ENCODE peak calls at places on chromosome 5, in six cellular contexts. V is NCI-H1105 treated with DMSO at 0.1 percent for 48 hours, N is kidney glomerular epithelial cell, L is KBM-7, I is HCT116, Y is HS-27A. M is an unnamed sample.
A peak's percentile ranks its signal among the peaks of the same experiment; 100 is the strongest.

GRCh38 chr5:174176511-174176910 is 131.0 kb downstream of the NSG2 start:
- DNase-seq in V (no peak), N (no peak), L (no peak), I (no peak), Y (no peak), M (no peak)

GRCh38 chr5:176180339-176180738 is 57.9 kb upstream of the SIMC1 start:
- DNase-seq in V (no peak), N (peak; percentile 39), L (no peak), I (no peak), Y (no peak), M (no peak)

GRCh38 chr5:107284822-107285510 is 385.8 kb downstream of the EFNA5 start:
- DNase-seq in V (no peak), N (peak; percentile 92), L (no peak), I (no peak), Y (no peak), M (no peak)

GRCh38 chr5:96901384-96901783 is 25.1 kb downstream of the ERAP2 start:
- DNase-seq in V (no peak), N (no peak), L (no peak), I (no peak), Y (no peak), M (no peak)

GRCh38 chr5:173231381-173231766 is 3.6 kb downstream of the NKX2-5 start:
- DNase-seq in V (no peak), N (no peak), L (no peak), I (no peak), Y (no peak), M (no peak)

GRCh38 chr5:38467353-38468040 is 88.9 kb downstream of the LIFR start:
- DNase-seq in V (no peak), N (peak; percentile 31), L (no peak), I (no peak), Y (no peak), M (no peak)

GRCh38 chr5:113147088-113147487 is 170.5 kb downstream of the DCP2 start:
- DNase-seq in V (no peak), N (no peak), L (no peak), I (no peak), Y (no peak), M (no peak)

GRCh38 chr5:61272688-61273087 is 59.4 kb upstream of the ZSWIM6 start:
- DNase-seq in V (no peak), N (no peak), L (no peak), I (no peak), Y (no peak), M (no peak)

GRCh38 chr5:80186634-80187033 is 69.2 kb downstream of the SERINC5 start:
- DNase-seq in V (no peak), N (no peak), L (peak; percentile 68), I (no peak), Y (no peak), M (peak; percentile 61)

GRCh38 chr5:191949-192690 is 825 bp downstream of the LRRC14B start:
- DNase-seq in V (no peak), N (no peak), L (no peak), I (no peak), Y (no peak), M (no peak)

GRCh38 chr5:149837680-149838269 is 106.8 kb downstream of the PDE6A start:
- DNase-seq in V (peak; percentile 33), N (peak; percentile 28), L (peak; percentile 53), I (peak; percentile 54), Y (no peak), M (peak; percentile 71)

GRCh38 chr5:59586811-59587340 is 306.6 kb downstream of the PDE4D start:
- DNase-seq in V (no peak), N (no peak), L (no peak), I (no peak), Y (no peak), M (no peak)

GRCh38 chr5:10691826-10692785 is 68.9 kb downstream of the DAP start:
- DNase-seq in V (no peak), N (peak; percentile 72), L (no peak), I (no peak), Y (peak; percentile 92), M (no peak)

GRCh38 chr5:148844433-148845279 is 18.2 kb downstream of the ADRB2 start:
- DNase-seq in V (no peak), N (no peak), L (no peak), I (no peak), Y (no peak), M (no peak)

GRCh38 chr5:30413540-30413939 is 779.9 kb upstream of the CDH6 start:
- DNase-seq in V (no peak), N (peak; percentile 43), L (no peak), I (no peak), Y (no peak), M (peak; percentile 48)

GRCh38 chr5:114467141-114467540 is 105.3 kb downstream of the KCNN2 start:
- DNase-seq in V (no peak), N (no peak), L (no peak), I (no peak), Y (no peak), M (no peak)

GRCh38 chr5:65190328-65191053 is 291.2 kb downstream of the ADAMTS6 start:
- DNase-seq in V (no peak), N (peak; percentile 71), L (no peak), I (no peak), Y (peak; percentile 75), M (no peak)

GRCh38 chr5:61286446-61287132 is 45.5 kb upstream of the ZSWIM6 start:
- DNase-seq in V (no peak), N (no peak), L (no peak), I (no peak), Y (no peak), M (no peak)

GRCh38 chr5:93810780-93811179 is 69.4 kb upstream of the POU5F2 start:
- DNase-seq in V (no peak), N (no peak), L (no peak), I (no peak), Y (no peak), M (no peak)

GRCh38 chr5:55997742-55998351 is 3.1 kb upstream of the IL6ST start:
- DNase-seq in V (no peak), N (peak; percentile 37), L (no peak), I (no peak), Y (no peak), M (no peak)

GRCh38 chr5:137146402-137146889 is 352.7 kb downstream of the SPOCK1 start:
- DNase-seq in V (peak; percentile 12), N (peak; percentile 97), L (no peak), I (peak; percentile 8), Y (peak; percentile 52), M (no peak)

GRCh38 chr5:177507165-177507564 is 2.5 kb downstream of the DOK3 start:
- DNase-seq in V (no peak), N (no peak), L (peak; percentile 33), I (no peak), Y (no peak), M (peak; percentile 47)

GRCh38 chr5:150600951-150601773 is 39.3 kb upstream of the SYNPO start:
- DNase-seq in V (no peak), N (no peak), L (no peak), I (no peak), Y (no peak), M (no peak)

GRCh38 chr5:177592010-177592834 is at the start of gene TMED9:
- DNase-seq in V (peak; percentile 63), N (peak; percentile 81), L (peak; percentile 87), I (peak; percentile 68), Y (no peak), M (peak; percentile 80)

GRCh38 chr5:37847978-37848425 is 8.2 kb upstream of the GDNF start:
- DNase-seq in V (peak; percentile 93), N (no peak), L (peak; percentile 77), I (no peak), Y (no peak), M (no peak)

GRCh38 chr5:178385472-178385853 is 152.9 kb upstream of the PHYKPL start:
- DNase-seq in V (no peak), N (no peak), L (no peak), I (no peak), Y (no peak), M (no peak)

GRCh38 chr5:8457187-8458037 is 588.5 kb downstream of the MTRR start:
- DNase-seq in V (peak; percentile 98), N (peak; percentile 78), L (no peak), I (no peak), Y (no peak), M (peak; percentile 96)

GRCh38 chr5:8070138-8070537 is 201.2 kb downstream of the MTRR start:
- DNase-seq in V (no peak), N (no peak), L (no peak), I (no peak), Y (no peak), M (no peak)

GRCh38 chr5:152052470-152052869 is 127.8 kb upstream of the GLRA1 start:
- DNase-seq in V (no peak), N (no peak), L (no peak), I (no peak), Y (no peak), M (no peak)

GRCh38 chr5:180809403-180810209 is 7.0 kb upstream of the MGAT1 start:
- DNase-seq in V (peak; percentile 71), N (peak; percentile 72), L (peak; percentile 90), I (peak; percentile 75), Y (peak; percentile 64), M (peak; percentile 89)

GRCh38 chr5:175895701-175896102 is 24.3 kb downstream of the CPLX2 start:
- DNase-seq in V (no peak), N (no peak), L (peak; percentile 88), I (no peak), Y (no peak), M (peak; percentile 83)

GRCh38 chr5:133977858-133978257 is 9.4 kb upstream of the C5orf15 start:
- DNase-seq in V (no peak), N (peak; percentile 40), L (no peak), I (no peak), Y (no peak), M (no peak)

GRCh38 chr5:56481998-56482698 is 249.0 kb upstream of the ANKRD55 start:
- DNase-seq in V (no peak), N (no peak), L (peak; percentile 78), I (no peak), Y (no peak), M (peak; percentile 79)

GRCh38 chr5:145450286-145450969 is 384.7 kb downstream of the PRELID2 start:
- DNase-seq in V (no peak), N (no peak), L (no peak), I (no peak), Y (no peak), M (no peak)

GRCh38 chr5:24621809-24622208 is 23.0 kb downstream of the CDH10 start:
- DNase-seq in V (peak; percentile 25), N (no peak), L (peak; percentile 65), I (no peak), Y (no peak), M (peak; percentile 61)

GRCh38 chr5:42842860-42843641 is 31.4 kb upstream of the SELENOP start:
- DNase-seq in V (no peak), N (no peak), L (no peak), I (no peak), Y (no peak), M (no peak)

M was measured in Kasumi-1.